ENCODE peak calls at places on chromosomes 1 and 21, in five cellular contexts. B is AG04450; H is left colon; M is stimulated activated CD4-positive, alpha-beta T cell treated with anti-CD3 and anti-CD28 coated beads, Interleukin-4, amount 100 ng/mL, for 24 hours; S is activated T-cell treated with anti-CD3 and anti-CD28 coated beads for 24 hours. V is an unnamed sample.
A peak's percentile ranks its signal among the peaks of the same experiment; 100 is the strongest.

GRCh38 chr1:167563579-167564246 is 10.2 kb upstream of the CREG1 start:
- DNase-seq in B (no peak), H (peak; percentile 7), M (no peak), S (no peak), V (no peak)

GRCh38 chr1:246503341-246503740 is 3.7 kb downstream of the SMYD3 start:
- DNase-seq in B (no peak), H (no peak), M (no peak), S (no peak), V (no peak)

GRCh38 chr1:167562697-167563096 is 9.1 kb upstream of the CREG1 start:
- DNase-seq in B (no peak), H (no peak), M (no peak), S (no peak), V (no peak)

GRCh38 chr1:227445746-227446145 is 117.6 kb upstream of the ZNF678 start:
- DNase-seq in B (no peak), H (no peak), M (no peak), S (no peak), V (no peak)

GRCh38 chr1:54305906-54306514 is 100.2 kb downstream of the SSBP3 start:
- DNase-seq in B (no peak), H (no peak), M (no peak), S (no peak), V (no peak)

GRCh38 chr21:33027401-33028185 is 1.9 kb downstream of the OLIG2 start:
- DNase-seq in B (no peak), H (no peak), M (no peak), S (no peak), V (no peak)

GRCh38 chr1:167555971-167556714 is 2.6 kb upstream of the CREG1 start:
- DNase-seq in B (no peak), H (peak; percentile 80), M (peak; percentile 81), S (peak; percentile 66), V (peak; percentile 92)

GRCh38 chr1:27418326-27418761 is 25.9 kb downstream of the GPR3 start:
- DNase-seq in B (peak; percentile 82), H (no peak), M (peak; percentile 74), S (peak; percentile 44), V (peak; percentile 67)

GRCh38 chr1:154940213-154940879 is 3.8 kb upstream of the PMVK start:
- DNase-seq in B (no peak), H (no peak), M (peak; percentile 3), S (no peak), V (no peak)